ENCODE peak calls at places on chromosomes 3 and 15, in seven cellular contexts. One of them, this sample, is unnamed.

GRCh38 chr3:151263126-151263525 is 15.2 kb downstream of the P2RY14 start:
- DNase-seq in ACHN: no peak
- DNase-seq in EL: no peak
- DNase-seq in HCT116: no peak
- DNase-seq in T-helper 9 cell: no peak
- DNase-seq in endothelial cell: no peak
- DNase-seq in kidney epithelial cell: no peak
- DNase-seq in this sample: no peak

GRCh38 chr3:149490260-149490971 is 15.9 kb downstream of the TM4SF4 start:
- DNase-seq in ACHN: no peak
- DNase-seq in EL: no peak
- DNase-seq in HCT116: no peak
- DNase-seq in T-helper 9 cell: no peak
- DNase-seq in endothelial cell: no peak
- DNase-seq in kidney epithelial cell: no peak
- DNase-seq in this sample: no peak

GRCh38 chr3:58266577-58266976 is 29.0 kb downstream of the ABHD6 start:
- DNase-seq in ACHN: no peak
- DNase-seq in EL: no peak
- DNase-seq in HCT116: no peak
- DNase-seq in T-helper 9 cell: no peak
- DNase-seq in endothelial cell: no peak
- DNase-seq in kidney epithelial cell: no peak
- DNase-seq in this sample: no peak

GRCh38 chr3:71416868-71417267 is 166.7 kb downstream of the FOXP1 start:
- DNase-seq in ACHN: peak; percentile 49
- DNase-seq in EL: no peak
- DNase-seq in HCT116: peak; percentile 6
- DNase-seq in T-helper 9 cell: no peak
- DNase-seq in endothelial cell: no peak
- DNase-seq in kidney epithelial cell: no peak
- DNase-seq in this sample: no peak

GRCh38 chr3:197398301-197398878 is 100.0 kb upstream of the DLG1 start:
- DNase-seq in ACHN: no peak
- DNase-seq in EL: no peak
- DNase-seq in HCT116: no peak
- DNase-seq in T-helper 9 cell: no peak
- DNase-seq in endothelial cell: no peak
- DNase-seq in kidney epithelial cell: no peak
- DNase-seq in this sample: no peak

GRCh38 chr3:195866686-195867511 is 41.5 kb downstream of the TNK2 start:
- DNase-seq in ACHN: no peak
- DNase-seq in EL: no peak
- DNase-seq in HCT116: no peak
- DNase-seq in T-helper 9 cell: no peak
- DNase-seq in endothelial cell: no peak
- DNase-seq in kidney epithelial cell: no peak
- DNase-seq in this sample: no peak

GRCh38 chr3:66039590-66039887 is 821 bp upstream of the MAGI1 start:
- DNase-seq in ACHN: peak; percentile 55
- DNase-seq in EL: peak; percentile 67
- DNase-seq in HCT116: no peak
- DNase-seq in T-helper 9 cell: no peak
- DNase-seq in endothelial cell: peak; percentile 58
- DNase-seq in kidney epithelial cell: no peak
- DNase-seq in this sample: peak; percentile 17

GRCh38 chr3:18559323-18559972 is 134.3 kb upstream of the SATB1 start:
- DNase-seq in ACHN: peak; percentile 35
- DNase-seq in EL: peak; percentile 4
- DNase-seq in HCT116: peak; percentile 21
- DNase-seq in T-helper 9 cell: peak; percentile 1
- DNase-seq in endothelial cell: peak; percentile 46
- DNase-seq in kidney epithelial cell: no peak
- DNase-seq in this sample: peak; percentile 10

GRCh38 chr15:88022711-88023110 is 233.8 kb downstream of the NTRK3 start:
- DNase-seq in ACHN: no peak
- DNase-seq in EL: no peak
- DNase-seq in HCT116: no peak
- DNase-seq in T-helper 9 cell: no peak
- DNase-seq in endothelial cell: no peak
- DNase-seq in kidney epithelial cell: no peak
- DNase-seq in this sample: no peak

This sample was measured in progenitor cell of endocrine pancreas.